ENCODE peak calls at places on chromosome 7, in six cellular contexts. M is stimulated activated CD8-positive, alpha-beta memory T cell treated with anti-CD3 and anti-CD28 coated beads, Interleukin-15, amount 100 ng/mL, for 24 hours; Z is activated CD8-positive, alpha-beta memory T cell treated with anti-CD3 and anti-CD28 coated beads for 24 hours; H is lung; Q is frontal cortex; L is EL. D is an unnamed sample.

GRCh38 chr7:1695800-1696454 is 25.9 kb downstream of the ELFN1 start:
- DNase-seq in M (no peak), Z (peak; percentile 40), H (no peak), Q (no peak), L (no peak), D (no peak)

GRCh38 chr7:75743455-75743859 is 4.7 kb upstream of the HIP1 start:
- DNase-seq in M (no peak), Z (no peak), H (no peak), Q (no peak), L (no peak), D (no peak)

GRCh38 chr7:94087664-94088352 is 83.7 kb upstream of the BET1 start:
- DNase-seq in M (no peak), Z (no peak), H (peak; percentile 31), Q (peak; percentile 33), L (peak; percentile 80), D (peak; percentile 51)

GRCh38 chr7:137992042-137992737 is 9.7 kb downstream of the CREB3L2 start:
- DNase-seq in M (no peak), Z (no peak), H (no peak), Q (no peak), L (peak; percentile 81), D (no peak)

GRCh38 chr7:39490296-39490695 is 75.9 kb upstream of the YAE1 start:
- DNase-seq in M (no peak), Z (no peak), H (no peak), Q (no peak), L (no peak), D (no peak)

GRCh38 chr7:3955751-3956696 is 655.0 kb downstream of the SDK1 start:
- DNase-seq in M (no peak), Z (no peak), H (no peak), Q (no peak), L (no peak), D (no peak)

GRCh38 chr7:92448185-92448747 is 984 bp downstream of the GATAD1 start:
- DNase-seq in M (peak; percentile 2), Z (peak; percentile 78), H (peak; percentile 70), Q (peak; percentile 20), L (peak; percentile 55), D (no peak)

GRCh38 chr7:110224643-110225042 is 866.3 kb upstream of the LRRN3 start:
- DNase-seq in M (no peak), Z (no peak), H (no peak), Q (no peak), L (peak; percentile 22), D (no peak)

GRCh38 chr7:22433710-22434460 is 66.1 kb downstream of the STEAP1B start:
- DNase-seq in M (no peak), Z (no peak), H (no peak), Q (no peak), L (peak; percentile 64), D (peak; percentile 19)

GRCh38 chr7:35768346-35768745 is 32.5 kb upstream of the SEPTIN7 start:
- DNase-seq in M (no peak), Z (no peak), H (no peak), Q (no peak), L (no peak), D (no peak)

GRCh38 chr7:5495581-5496375 is 72.1 kb upstream of the TNRC18 start:
- DNase-seq in M (no peak), Z (no peak), H (no peak), Q (peak; percentile 77), L (no peak), D (no peak)

GRCh38 chr7:155467846-155468821 is 10.2 kb downstream of the EN2 start:
- DNase-seq in M (no peak), Z (no peak), H (no peak), Q (no peak), L (no peak), D (peak; percentile 65)

GRCh38 chr7:5549096-5549896 is 125.7 kb upstream of the TNRC18 start:
- DNase-seq in M (no peak), Z (no peak), H (peak; percentile 53), Q (no peak), L (peak; percentile 86), D (no peak)

GRCh38 chr7:44455155-44455554 is 35.3 kb downstream of the NUDCD3 start:
- DNase-seq in M (no peak), Z (no peak), H (no peak), Q (no peak), L (no peak), D (no peak)

GRCh38 chr7:44148961-44149550 is 7.9 kb upstream of the MYL7 start:
- DNase-seq in M (no peak), Z (peak; percentile 38), H (no peak), Q (no peak), L (no peak), D (no peak)

D was measured in WTC11.